ENCODE peak calls at places on chromosomes 16 and 17, in four cellular contexts. W, U, J and P are unnamed samples.

GRCh38 chr17:12927541-12928425 is 90.0 kb downstream of the ELAC2 start:
- DNase-seq in W (no peak), J (no peak), U (no peak), P (no peak)

GRCh38 chr16:74837056-74837455 is 62.4 kb upstream of the FA2H start:
- DNase-seq in U (no peak), W (no peak), J (no peak), P (no peak)

GRCh38 chr17:57755479-57756070 is 10.5 kb upstream of the CCDC182 start:
- DNase-seq in J (no peak), U (no peak), W (no peak), P (no peak)

GRCh38 chr16:17070882-17071592 is 399.7 kb downstream of the XYLT1 start:
- DNase-seq in W (no peak), U (peak), J (no peak), P (peak)

GRCh38 chr16:54284931-54285413 is 1.6 kb downstream of the IRX3 start:
- DNase-seq in J (no peak), W (no peak), U (peak), P (no peak)

GRCh38 chr16:79008036-79008868 is 592.3 kb downstream of the MAF start:
- DNase-seq in W (no peak), U (no peak), J (no peak), P (no peak)

GRCh38 chr16:53817812-53818211 is 113.9 kb downstream of the FTO start:
- DNase-seq in W (peak), U (no peak), J (no peak), P (no peak)

GRCh38 chr17:70059076-70059475 is 15.9 kb upstream of the KCNJ16 start:
- DNase-seq in W (no peak), J (no peak), U (no peak), P (no peak)

GRCh38 chr16:89383095-89384003 is 107.0 kb downstream of the ANKRD11 start:
- DNase-seq in W (peak), J (no peak), U (peak), P (no peak)

GRCh38 chr17:42467889-42468288 is 9.2 kb downstream of the ATP6V0A1 start:
- DNase-seq in J (no peak), W (no peak), U (no peak), P (no peak)

GRCh38 chr16:25966172-25967097 is 274.7 kb downstream of the HS3ST4 start:
- DNase-seq in U (no peak), W (no peak), J (no peak), P (no peak)

GRCh38 chr16:3101018-3101840 is 2.1 kb upstream of the ZSCAN10 start:
- DNase-seq in U (peak), W (no peak), J (no peak), P (no peak)

GRCh38 chr17:72121164-72122001 is 563 bp downstream of the SOX9 start:
- DNase-seq in W (peak), U (peak), J (no peak), P (no peak)

GRCh38 chr17:79919164-79919585 is 79.9 kb upstream of the CBX4 start:
- DNase-seq in W (no peak), U (no peak), J (no peak), P (no peak)

GRCh38 chr16:30893082-30893743 is 664 bp downstream of the BCL7C start:
- DNase-seq in J (no peak), W (no peak), U (no peak), P (no peak)

GRCh38 chr17:41530062-41531048 is 2.2 kb upstream of the KRT19 start:
- DNase-seq in J (no peak), U (no peak), W (peak), P (no peak)

GRCh38 chr16:740459-740763 is 386 bp downstream of the CIAO3 start:
- DNase-seq in W (no peak), U (no peak), J (no peak), P (no peak)

GRCh38 chr16:58339452-58339938 is 44.7 kb upstream of the PRSS54 start:
- DNase-seq in J (no peak), W (no peak), U (peak), P (no peak)

GRCh38 chr17:43468746-43469544 is 14.8 kb upstream of the DHX8 start:
- DNase-seq in U (no peak), J (no peak), W (peak), P (no peak)

GRCh38 chr17:7856840-7857723 is at the start of gene NAA38:
- DNase-seq in W (peak), U (peak), J (peak), P (peak)

GRCh38 chr17:8110456-8110804 is 7.9 kb downstream of the ALOXE3 start:
- DNase-seq in U (no peak), J (no peak), W (no peak), P (no peak)

GRCh38 chr16:401468-402348 is at the start of gene DECR2:
- DNase-seq in J (peak), U (peak), W (peak), P (peak)

DNA sequence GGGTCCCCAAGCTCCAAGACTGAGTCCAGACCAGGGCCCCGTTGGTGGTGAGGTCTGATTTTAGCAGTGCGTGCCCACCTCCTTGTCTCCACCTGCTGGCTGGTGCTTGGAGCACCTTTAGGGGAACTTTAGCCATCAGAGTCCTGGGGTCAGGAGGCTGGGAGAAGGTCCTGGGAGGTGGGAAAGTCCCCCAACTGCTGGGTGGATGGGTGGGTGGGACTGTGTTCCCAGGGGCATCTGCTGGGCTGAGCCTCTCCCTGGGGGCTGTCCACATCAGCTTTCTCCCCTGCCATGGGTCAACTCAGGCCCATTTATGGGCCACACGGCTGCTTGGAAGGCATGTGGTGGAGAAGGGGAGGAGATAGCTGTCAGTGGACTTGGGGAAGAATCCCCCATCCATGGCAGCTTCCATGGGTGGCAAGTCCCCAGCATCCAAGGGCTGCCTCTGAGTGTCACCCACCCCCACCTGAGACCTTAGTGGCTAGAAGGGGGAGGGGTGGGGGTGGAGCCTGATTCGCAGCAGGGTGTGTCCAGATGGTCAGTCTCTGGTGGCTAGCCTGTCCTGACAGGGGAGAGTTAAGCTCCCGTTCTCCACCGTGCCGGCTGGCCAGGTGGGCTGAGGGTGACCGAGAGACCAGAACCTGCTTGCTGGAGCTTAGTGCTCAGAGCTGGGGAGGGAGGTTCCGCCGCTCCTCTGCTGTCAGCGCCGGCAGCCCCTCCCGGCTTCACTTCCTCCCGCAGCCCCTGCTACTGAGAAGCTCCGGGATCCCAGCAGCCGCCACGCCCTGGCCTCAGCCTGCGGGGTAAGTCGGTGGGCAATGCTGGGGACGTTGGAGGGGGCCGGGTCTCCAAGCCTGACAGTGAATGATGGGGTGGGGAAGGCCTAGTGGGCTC is at the start of gene TRPV2:
- DNase-seq in J (no peak), U (peak), W (no peak), P (no peak)
- H2BK120ac ChIP-seq in J (no peak), U (no peak), W (peak), P (no peak)

GRCh38 chr16:51540259-51540658 is 389.2 kb upstream of the SALL1 start:
- DNase-seq in U (no peak), W (peak), J (no peak), P (no peak)

GRCh38 chr16:51542856-51543510 is 391.9 kb upstream of the SALL1 start:
- DNase-seq in J (no peak), U (no peak), W (no peak), P (peak)

GRCh38 chr16:51535591-51535990 is 384.5 kb upstream of the SALL1 start:
- DNase-seq in J (no peak), W (no peak), U (no peak), P (no peak)

GRCh38 chr16:51538707-51539604 is 387.9 kb upstream of the SALL1 start:
- DNase-seq in U (no peak), J (no peak), W (peak), P (no peak)
- H2BK120ac ChIP-seq in U (no peak), J (no peak), W (peak), P (no peak)

GRCh38 chr17:81298325-81298990 is 3.4 kb upstream of the SLC38A10 start:
- DNase-seq in U (no peak), J (no peak), W (no peak), P (no peak)

GRCh38 chr17:81294512-81295030 is 536 bp downstream of the SLC38A10 start:
- DNase-seq in J (no peak), W (peak), U (no peak), P (no peak)

GRCh38 chr17:81295678-81296381 is 723 bp upstream of the SLC38A10 start:
- DNase-seq in U (peak), J (peak), W (peak), P (no peak)

GRCh38 chr17:81292450-81292849 is 2.7 kb downstream of the SLC38A10 start:
- DNase-seq in J (no peak), U (no peak), W (no peak), P (no peak)

GRCh38 chr17:81295031-81295677 is at the start of gene SLC38A10:
- DNase-seq in W (peak), J (peak), U (peak), P (peak)
- H2BK120ac ChIP-seq in W (peak), J (no peak), U (no peak), P (no peak)

DNA sequence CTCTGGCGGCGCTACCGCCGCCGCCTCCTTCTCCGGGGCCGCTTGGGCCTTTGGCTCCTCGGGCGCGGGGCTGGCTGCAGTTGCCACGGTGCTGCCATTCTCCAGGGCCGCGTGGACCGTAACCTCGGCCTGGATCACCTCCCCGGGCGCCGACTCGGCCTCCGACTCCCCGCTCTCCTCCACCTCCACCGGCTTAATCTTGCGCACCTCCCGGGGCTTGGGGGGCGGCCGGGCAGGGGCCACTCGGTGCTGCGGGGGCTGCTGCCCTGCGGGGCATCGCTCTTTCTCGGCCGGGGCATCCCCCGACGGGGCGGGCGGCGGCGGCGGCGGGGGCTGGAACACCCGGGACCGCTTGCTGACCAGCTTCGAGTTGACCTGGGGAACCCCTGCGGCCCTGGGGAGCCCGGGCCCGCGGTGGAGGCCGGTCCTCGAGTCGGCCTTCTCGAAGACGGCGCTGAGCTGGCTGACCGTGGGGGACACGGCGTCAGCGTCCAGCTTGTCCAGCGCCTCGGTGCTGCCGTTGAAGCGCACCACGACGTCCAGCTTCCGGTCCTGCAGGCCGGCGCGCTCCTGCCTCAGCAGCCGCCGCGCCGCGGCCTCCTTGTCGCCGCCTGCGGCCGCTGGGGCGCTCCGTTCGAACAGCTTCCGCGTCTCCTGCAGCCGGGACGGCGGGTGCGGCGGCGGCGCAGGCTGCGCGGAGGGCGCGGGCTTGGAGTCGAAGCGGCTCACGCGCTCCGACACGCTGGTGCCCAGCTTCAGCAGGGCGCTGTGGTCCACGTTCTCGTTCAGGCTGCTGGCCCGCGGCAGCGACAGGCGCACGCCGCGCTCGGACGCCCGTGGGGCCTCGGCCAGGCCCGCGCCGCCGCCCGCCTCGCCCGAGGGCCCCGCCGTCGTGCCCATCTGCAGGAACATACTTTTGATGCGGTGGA is 788 bp downstream of the PPP1R9B start:
- DNase-seq in W (peak), J (no peak), U (peak), P (no peak)
- H2BK120ac ChIP-seq in W (peak), J (no peak), U (no peak), P (no peak)

GRCh38 chr17:30482555-30482954 is 5.3 kb downstream of the GOSR1 start:
- DNase-seq in W (no peak), J (no peak), U (no peak), P (no peak)

GRCh38 chr17:30475206-30475605 is 2.0 kb upstream of the GOSR1 start:
- DNase-seq in J (no peak), W (no peak), U (no peak), P (no peak)

GRCh38 chr17:30477083-30477757 is at the start of gene GOSR1:
- DNase-seq in U (peak), W (peak), J (peak), P (peak)

GRCh38 chr17:30476726-30477082 is 504 bp upstream of the GOSR1 start:
- DNase-seq in J (no peak), W (peak), U (no peak), P (peak)

DNA sequence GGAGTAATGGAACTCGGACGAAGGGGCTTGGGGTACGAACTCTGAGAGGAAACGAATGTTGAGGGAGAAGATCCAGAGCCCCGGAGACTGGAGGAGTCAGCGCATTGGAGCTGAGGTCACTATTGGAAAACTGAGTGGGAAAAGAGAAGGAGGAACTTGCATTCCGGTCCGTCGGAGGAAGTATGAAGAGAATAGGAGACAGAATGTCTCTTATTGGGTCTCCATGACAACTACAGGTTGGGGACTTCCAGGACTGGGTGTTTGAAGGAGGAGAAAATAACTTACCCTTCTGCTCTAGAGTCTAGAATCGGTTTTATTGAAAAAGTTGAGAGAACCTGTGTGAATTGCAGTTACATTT is 529 bp downstream of the GOSR1 start:
- DNase-seq in U (no peak), W (peak), J (no peak), P (no peak)
- H2BK120ac ChIP-seq in U (no peak), W (peak), J (no peak), P (no peak)

DNA sequence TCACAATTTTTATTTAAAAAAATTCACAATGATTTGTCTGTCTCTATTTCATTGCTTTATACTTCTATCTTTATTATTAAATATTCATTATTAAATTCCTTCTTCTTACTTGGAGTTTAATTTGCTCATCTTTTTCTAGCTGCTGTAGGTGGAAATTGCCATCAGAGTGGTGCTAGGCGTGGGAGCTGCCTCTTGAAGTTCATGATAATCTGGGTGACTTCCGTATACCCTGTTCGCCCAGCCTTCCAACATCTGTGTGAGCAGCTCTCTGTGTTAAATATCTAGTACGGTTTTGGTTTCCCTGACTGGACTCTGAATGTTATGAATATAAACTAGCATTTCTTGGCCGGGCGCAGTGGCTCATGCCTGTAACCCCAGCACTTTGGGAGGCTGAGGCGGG is 84.0 kb upstream of the RPH3AL start:
- DNase-seq in W (no peak), J (no peak), U (no peak), P (no peak)
- H2BK120ac ChIP-seq in W (no peak), J (no peak), U (no peak), P (no peak)

DNA sequence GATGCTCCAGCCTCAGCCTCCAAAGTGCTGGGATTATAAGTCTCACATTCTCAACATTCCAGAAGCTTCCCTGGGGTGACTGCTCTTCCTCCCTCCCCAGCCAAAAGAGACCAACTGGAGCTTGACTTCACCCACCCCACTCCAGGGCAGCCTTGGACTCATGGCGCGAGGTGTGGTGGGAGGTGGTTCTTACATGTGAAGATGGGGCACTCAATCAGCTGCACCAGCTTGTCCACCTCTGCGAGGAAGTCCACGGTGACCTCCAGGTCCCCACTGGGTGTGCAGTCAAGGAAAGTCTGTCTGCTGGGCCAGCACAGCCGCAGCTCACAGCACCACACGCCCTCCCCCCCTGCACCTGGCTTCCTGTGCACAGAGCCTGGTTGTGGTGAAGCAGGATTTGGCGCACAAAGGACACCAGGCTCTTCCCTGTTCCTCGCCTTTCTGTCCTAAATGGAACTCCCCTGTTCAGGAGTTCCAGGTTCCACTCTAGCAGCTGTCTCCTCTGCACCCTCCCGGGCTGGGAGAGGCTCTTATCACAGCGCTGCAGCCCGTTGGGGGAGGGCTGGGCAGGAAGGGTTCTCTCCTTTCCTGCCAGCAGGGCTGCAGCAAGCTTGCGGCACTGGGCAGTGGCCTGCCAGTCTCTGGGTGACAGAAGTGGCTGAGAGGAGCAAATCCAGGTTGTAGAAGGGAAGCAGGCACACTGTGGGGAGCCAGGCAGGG is 9.7 kb upstream of the MTSS2 start:
- DNase-seq in U (no peak), J (no peak), W (no peak), P (no peak)
- H2BK120ac ChIP-seq in U (no peak), J (no peak), W (peak), P (no peak)

DNA sequence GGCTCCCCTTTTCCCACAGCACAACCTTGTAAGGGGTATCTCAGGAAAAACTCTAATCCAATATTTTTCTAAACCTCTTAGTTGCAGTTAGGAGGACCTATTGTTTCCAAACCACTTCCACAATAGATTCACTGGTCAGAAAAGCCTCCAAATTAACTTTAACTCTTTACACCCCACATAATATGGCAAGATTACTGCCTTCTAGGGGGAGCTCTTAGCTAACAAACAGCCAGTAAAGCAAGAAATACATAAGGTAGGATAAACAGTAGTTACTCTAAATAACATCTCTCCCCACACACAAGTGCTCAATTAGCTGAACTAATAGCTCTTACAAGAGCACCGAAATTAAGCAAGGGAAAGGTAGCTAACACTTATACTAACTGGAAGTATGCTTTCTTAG is 192.1 kb upstream of the KIF2B start:
- DNase-seq in W (no peak), J (no peak), U (no peak), P (no peak)
- H2BK120ac ChIP-seq in W (no peak), J (peak), U (no peak), P (no peak)